ENCODE peak calls at places on chromosomes 4 and X, in six cellular contexts. R, K, A, M, U and W are unnamed samples.
A peak's percentile ranks its signal among the peaks of the same experiment; 100 is the strongest.

GRCh38 chr4:76659103-76659490 is 224.1 kb downstream of the SHROOM3 start:
- DNase-seq in M (no peak), K (no peak), R (no peak), U (no peak), A (peak; percentile 55), W (no peak)

GRCh38 chr4:112793033-112793432 is 156.1 kb downstream of the LARP7 start:
- DNase-seq in K (no peak), U (no peak), A (no peak), R (no peak), M (no peak), W (no peak)

GRCh38 chr4:165403667-165404066 is 24.9 kb downstream of the CPE start:
- DNase-seq in K (no peak), M (no peak), A (no peak), U (no peak), R (no peak), W (no peak)

GRCh38 chr4:84994280-84994679 is 27.8 kb upstream of the WDFY3 start:
- DNase-seq in K (peak; percentile 9), M (peak; percentile 27), A (no peak), U (no peak), R (no peak), W (no peak)

GRCh38 chr4:70544279-70544870 is 26.0 kb downstream of the AMTN start:
- DNase-seq in M (peak; percentile 30), K (peak; percentile 52), R (no peak), A (peak; percentile 10), U (peak; percentile 12), W (no peak)

GRCh38 chr4:4388836-4389575 is 2.1 kb downstream of the NSG1 start:
- DNase-seq in M (no peak), A (no peak), R (no peak), U (no peak), K (no peak), W (no peak)

GRCh38 chr4:117786566-117786965 is 247.7 kb upstream of the NDST3 start:
- DNase-seq in U (no peak), M (no peak), A (no peak), K (no peak), R (no peak), W (no peak)

GRCh38 chr4:62644372-62644771 is 1444.2 kb downstream of the ADGRL3 start:
- DNase-seq in A (no peak), U (peak; percentile 9), M (peak; percentile 67), K (peak; percentile 70), R (no peak), W (no peak)

GRCh38 chr4:15400911-15401671 is 26.7 kb upstream of the C1QTNF7 start:
- DNase-seq in A (peak; percentile 65), K (no peak), M (peak; percentile 90), R (peak; percentile 85), U (peak; percentile 61), W (no peak)

GRCh38 chr4:39469429-39470077 is 10.7 kb downstream of the LIAS start:
- DNase-seq in A (peak; percentile 87), R (no peak), K (peak; percentile 76), M (peak; percentile 91), U (peak; percentile 81), W (peak; percentile 62)

GRCh38 chr4:139768913-139769312 is 103.3 kb downstream of the MGST2 start:
- DNase-seq in R (no peak), U (no peak), K (no peak), A (no peak), M (no peak), W (no peak)

GRCh38 chr4:3638080-3638715 is 106.0 kb upstream of the LRPAP1 start:
- DNase-seq in A (no peak), K (no peak), U (no peak), M (no peak), R (no peak), W (no peak)

GRCh38 chrX:140177821-140178220 is 212.5 kb upstream of the CXorf66 start:
- DNase-seq in A (no peak), R (no peak), U (no peak), M (no peak), K (peak; percentile 48), W (no peak)

GRCh38 chrX:18856645-18856997 is 127.3 kb downstream of the PHKA2 start:
- DNase-seq in R (no peak), U (no peak), K (no peak), M (no peak), A (no peak), W (no peak)

GRCh38 chr4:40363945-40364344 is 28.8 kb downstream of the CHRNA9 start:
- DNase-seq in A (no peak), R (no peak), U (no peak), M (no peak), K (no peak), W (no peak)

GRCh38 chrX:13377537-13377936 is 57.7 kb upstream of the ATXN3L start:
- DNase-seq in M (peak; percentile 90), R (no peak), A (peak; percentile 95), U (peak; percentile 57), K (no peak), W (no peak)

GRCh38 chr4:80107374-80107773 is 34.3 kb upstream of the ANTXR2 start:
- DNase-seq in M (peak; percentile 13), U (no peak), R (no peak), K (no peak), A (no peak), W (no peak)

GRCh38 chr4:26377352-26378311 is 56.8 kb downstream of the RBPJ start:
- DNase-seq in R (no peak), A (no peak), M (no peak), U (no peak), K (no peak), W (no peak)

GRCh38 chr4:37662306-37662705 is 23.9 kb downstream of the RELL1 start:
- DNase-seq in A (no peak), K (peak; percentile 50), U (no peak), R (no peak), M (no peak), W (no peak)

DNA sequence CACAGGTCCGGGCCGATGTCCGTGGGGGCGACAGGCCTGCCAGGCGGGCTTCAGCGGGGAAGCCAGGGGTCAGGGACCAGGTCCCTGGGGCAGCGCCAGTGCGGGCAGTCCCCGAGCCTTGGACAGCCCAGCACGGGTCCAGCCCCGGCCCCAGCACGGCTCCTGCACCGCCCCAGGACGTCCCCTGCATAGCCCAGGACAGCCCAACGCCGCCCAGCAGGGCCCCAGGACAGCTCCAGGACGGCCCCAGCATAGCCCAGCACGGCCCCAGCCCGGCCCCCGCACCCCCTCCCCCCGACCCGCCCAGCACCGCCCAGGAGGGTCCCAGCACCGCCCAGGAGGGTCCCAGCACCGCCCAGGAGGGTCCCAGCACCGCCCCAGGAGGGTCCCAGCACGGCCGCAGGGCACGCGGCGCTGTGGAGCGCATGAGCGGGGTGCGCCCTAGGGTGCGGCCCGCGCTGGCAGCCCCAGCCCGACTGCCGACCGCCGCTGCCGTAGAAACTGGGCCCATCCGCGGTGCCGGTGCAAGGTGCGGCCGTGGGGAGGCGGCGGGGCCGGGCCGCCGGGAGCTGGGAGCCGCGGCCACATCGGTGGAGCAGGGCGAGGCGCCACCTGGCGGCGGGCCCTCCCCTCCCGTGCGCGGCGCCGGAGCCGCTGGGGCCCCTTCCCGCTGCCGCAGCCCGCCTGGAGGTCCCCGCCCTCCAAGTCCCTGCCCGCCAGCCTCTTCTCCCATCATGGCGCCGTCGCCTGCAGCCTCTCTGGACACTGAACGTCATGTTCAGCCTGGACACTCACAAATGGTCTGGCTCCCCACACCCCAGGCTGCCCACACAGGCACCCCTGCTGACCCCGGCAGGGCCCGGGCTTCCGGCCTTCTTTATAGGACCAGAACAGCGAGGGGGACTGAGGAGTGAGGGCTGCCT is 106.8 kb upstream of the NKX1-1 start:
- DNase-seq in K (peak; percentile 89), R (peak; percentile 55), M (peak; percentile 14), A (no peak), U (no peak), W (no peak)
- TF ChIP-seq CTCF in K (peak; percentile 79), R (peak; percentile 50), M (peak; percentile 9), A (peak; percentile 48), U (peak; percentile 39), W (peak; percentile 23)

DNA sequence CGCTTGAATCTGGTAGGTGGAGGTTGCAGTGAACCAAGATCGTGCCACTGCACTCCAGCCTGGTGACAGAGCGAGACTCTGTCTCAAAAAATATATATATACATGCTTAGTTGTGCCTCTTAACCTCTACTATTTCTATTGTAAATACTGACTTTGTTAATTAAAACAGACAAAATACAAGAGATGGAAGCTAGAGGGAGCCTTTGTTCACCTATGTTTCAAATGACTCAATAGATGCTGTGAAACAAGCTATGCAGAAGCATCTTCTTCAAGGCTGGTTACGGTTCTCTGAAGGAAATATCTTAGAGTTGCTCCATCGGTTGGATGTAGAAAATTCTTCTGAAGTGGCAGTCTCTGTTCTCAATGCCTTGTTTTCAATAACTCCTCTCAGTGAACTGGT is 6.2 kb downstream of the NCAPG start:
- DNase-seq in M (peak; percentile 89), R (no peak), A (peak; percentile 78), U (peak; percentile 31), K (peak; percentile 45), W (peak; percentile 30)
- TF ChIP-seq CTCF in M (peak; percentile 61), R (peak; percentile 51), A (peak; percentile 70), U (peak; percentile 52), K (peak; percentile 54), W (peak; percentile 57)

GRCh38 chr4:2604614-2605013 is 68.2 kb downstream of the FAM193A start:
- DNase-seq in R (no peak), U (no peak), K (peak; percentile 53), M (no peak), A (no peak), W (no peak)
- TF ChIP-seq CTCF in R (no peak), U (no peak), K (no peak), M (no peak), A (no peak), W (no peak)

DNA sequence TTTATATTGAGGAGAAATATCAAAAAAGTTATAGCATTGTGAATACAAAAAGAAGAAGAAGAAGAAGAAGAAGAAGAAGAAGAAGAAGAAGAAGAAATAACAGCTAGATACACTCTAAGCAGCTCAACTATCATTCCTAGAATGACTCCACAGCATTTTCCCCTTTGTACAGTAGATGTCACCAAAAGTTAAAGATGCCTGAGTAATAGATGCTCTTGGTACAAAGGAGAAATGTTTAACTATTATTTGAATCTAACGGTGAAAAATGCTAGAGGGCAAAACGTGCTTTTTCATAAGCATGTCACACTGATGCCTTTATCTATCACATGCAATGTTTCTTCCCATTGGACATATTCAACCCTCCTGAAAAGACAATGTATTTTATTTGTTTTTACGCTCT is 178.4 kb upstream of the GPRIN3 start:
- DNase-seq in U (no peak), R (no peak), A (peak; percentile 55), K (no peak), M (peak; percentile 75), W (no peak)
- TF ChIP-seq CTCF in U (peak; percentile 46), R (peak; percentile 15), A (peak; percentile 79), K (no peak), M (peak; percentile 62), W (peak; percentile 23)

DNA sequence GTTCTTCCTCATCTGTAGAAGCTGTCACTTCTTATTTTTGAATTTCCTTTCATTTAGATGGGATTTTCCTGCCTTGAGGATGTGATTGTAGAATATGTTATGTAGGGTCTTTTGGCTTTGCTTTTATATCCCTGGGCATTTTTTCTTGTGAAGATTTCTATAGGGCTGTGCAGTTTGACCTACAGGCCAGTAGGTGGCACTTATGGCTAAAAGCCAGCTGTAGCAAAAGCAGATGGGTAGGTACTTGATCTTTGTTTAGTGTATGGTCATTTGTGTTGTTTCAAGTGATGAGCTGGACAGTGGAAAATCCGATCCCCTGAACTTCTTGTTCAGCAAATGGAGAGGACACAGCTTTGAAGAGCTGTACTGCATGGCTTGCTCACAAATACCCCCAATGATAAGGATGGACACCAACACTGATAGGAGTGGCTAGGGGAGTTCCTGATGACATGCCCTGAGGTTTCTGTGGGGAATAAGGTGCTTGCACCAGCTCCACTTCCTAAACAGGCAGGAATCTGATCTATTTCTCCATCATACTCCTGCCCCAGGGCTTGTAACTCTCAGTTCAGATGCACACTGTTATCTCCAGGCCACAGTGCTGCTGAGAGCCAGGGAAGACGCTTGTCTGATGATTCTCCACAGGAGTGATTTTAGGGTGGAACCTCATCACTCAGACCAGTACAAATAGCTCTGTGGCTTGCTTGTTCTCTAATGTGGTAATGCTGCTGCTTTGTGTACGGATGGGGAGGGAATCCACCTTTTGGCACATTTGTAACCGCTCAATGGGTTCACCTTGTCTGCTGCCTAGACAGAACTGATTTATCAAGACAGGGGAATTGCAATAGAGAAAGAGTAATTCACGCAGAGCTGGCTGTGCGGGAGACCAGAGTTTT is 417.1 kb upstream of the MAGEB16 start:
- DNase-seq in K (peak; percentile 36), U (no peak), A (peak; percentile 20), R (no peak), M (peak; percentile 18), W (peak; percentile 5)
- TF ChIP-seq CTCF in K (peak; percentile 65), U (peak; percentile 64), A (peak; percentile 35), R (peak; percentile 47), M (peak; percentile 40), W (peak; percentile 49)